ENCODE peak calls at places on chromosomes 1 and 21, in five cellular contexts. L is astrocyte of the cerebellum; B is germinal center; S is ACHN; Z is CD8-positive, alpha-beta memory T cell. R is an unnamed sample.

GRCh38 chr1:21577324-21577723 is 68.1 kb downstream of the ALPL start:
- DNase-seq in L (no peak), B (no peak), S (no peak), Z (no peak), R (no peak)

GRCh38 chr1:208369050-208369449 is 124.9 kb upstream of the PLXNA2 start:
- DNase-seq in L (no peak), B (no peak), S (no peak), Z (no peak), R (no peak)

GRCh38 chr1:109786107-109786470 is 22.4 kb upstream of the EPS8L3 start:
- DNase-seq in L (no peak), B (no peak), S (no peak), Z (no peak), R (no peak)

GRCh38 chr1:41109316-41110263 is 88.1 kb upstream of the SLFNL1 start:
- DNase-seq in L (peak), B (no peak), S (peak), Z (no peak), R (no peak)

GRCh38 chr1:8075511-8076051 is 49.5 kb upstream of the ERRFI1 start:
- DNase-seq in L (no peak), B (no peak), S (no peak), Z (no peak), R (no peak)

GRCh38 chr1:28553229-28553930 is 495 bp downstream of the TRNAU1AP start:
- DNase-seq in L (no peak), B (peak), S (peak), Z (peak), R (no peak)

GRCh38 chr21:36027352-36027751 is 33.0 kb downstream of the SETD4 start:
- DNase-seq in L (no peak), B (no peak), S (no peak), Z (no peak), R (no peak)

GRCh38 chr1:54027848-54028247 is 9.9 kb upstream of the LDLRAD1 start:
- DNase-seq in L (no peak), B (no peak), S (no peak), Z (no peak), R (no peak)

GRCh38 chr1:211339631-211340041 is 13.0 kb downstream of the TRAF5 start:
- DNase-seq in L (no peak), B (no peak), S (no peak), Z (no peak), R (no peak)

GRCh38 chr1:17874231-17874630 is 119.1 kb downstream of the ACTL8 start:
- DNase-seq in L (peak), B (no peak), S (peak), Z (no peak), R (no peak)

GRCh38 chr1:214296860-214297699 is 16.1 kb downstream of the SMYD2 start:
- DNase-seq in L (peak), B (no peak), S (peak), Z (no peak), R (no peak)

GRCh38 chr1:69103705-69104385 is 463.9 kb upstream of the LRRC7 start:
- DNase-seq in L (no peak), B (no peak), S (no peak), Z (no peak), R (no peak)

GRCh38 chr21:45575304-45575992 is 33.2 kb upstream of the SLC19A1 start:
- DNase-seq in L (no peak), B (no peak), S (no peak), Z (no peak), R (no peak)

GRCh38 chr1:91166106-91166712 is 144.4 kb upstream of the ZNF644 start:
- DNase-seq in L (peak), B (peak), S (peak), Z (no peak), R (peak)

GRCh38 chr21:23811802-23812201 is 1795.5 kb downstream of the MRPL39 start:
- DNase-seq in L (no peak), B (no peak), S (no peak), Z (no peak), R (no peak)

GRCh38 chr1:182786223-182787001 is 3.2 kb upstream of the NPL start:
- DNase-seq in L (peak), B (peak), S (peak), Z (peak), R (peak)

GRCh38 chr1:71804140-71804539 is 478.2 kb downstream of the NEGR1 start:
- DNase-seq in L (no peak), B (no peak), S (no peak), Z (no peak), R (no peak)